ENCODE peak calls at places on chromosome 13, in ten cellular contexts. T is breast epithelium, A is psoas muscle, F is pancreas, B is stomach, X is ascending aorta, S is cardiac muscle cell, R is body of pancreas, Z is spleen, V is heart right ventricle. U is an unnamed sample.

GRCh38 chr13:89891416-89891815 is 1456.1 kb upstream of the MIR17HG start:
- DNase-seq in R (no peak), X (no peak), S (no peak), T (no peak), Z (no peak), F (no peak), B (no peak), A (no peak), V (no peak), U (no peak)

GRCh38 chr13:29594310-29594709 is 1.2 kb downstream of the SLC7A1 start:
- DNase-seq in V (no peak), A (no peak), X (peak), S (peak), R (peak), Z (no peak), T (no peak), F (no peak), B (peak), U (peak)

GRCh38 chr13:75326173-75327131 is 155.5 kb downstream of the TBC1D4 start:
- DNase-seq in X (no peak), S (peak), F (no peak), T (no peak), B (no peak), A (no peak), Z (peak), V (no peak), R (no peak), U (peak)

GRCh38 chr13:99351772-99352171 is 44.6 kb upstream of the GPR183 start:
- DNase-seq in V (no peak), X (no peak), B (no peak), R (no peak), T (no peak), Z (no peak), S (no peak), A (no peak), F (no peak), U (no peak)

GRCh38 chr13:99432637-99433542 is 68.4 kb upstream of the TM9SF2 start:
- DNase-seq in S (peak), R (peak), F (no peak), T (no peak), V (peak), B (peak), Z (peak), A (peak), X (peak), U (peak)

GRCh38 chr13:19605161-19605955 is 28.1 kb upstream of the MPHOSPH8 start:
- DNase-seq in F (no peak), S (no peak), X (no peak), R (no peak), V (no peak), A (no peak), B (no peak), T (no peak), Z (no peak), U (peak)

GRCh38 chr13:46126552-46127171 is 21.8 kb upstream of the CPB2 start:
- DNase-seq in S (peak), R (peak), V (peak), F (peak), B (peak), X (no peak), Z (peak), A (peak), T (peak), U (peak)

GRCh38 chr13:59391696-59392095 is 772.0 kb downstream of the DIAPH3 start:
- DNase-seq in F (no peak), R (peak), X (no peak), A (no peak), V (peak), S (peak), B (peak), Z (no peak), T (no peak), U (peak)

GRCh38 chr13:44449999-44450821 is 76.6 kb downstream of the SERP2 start:
- DNase-seq in R (peak), S (no peak), F (no peak), T (no peak), V (no peak), B (no peak), A (no peak), Z (no peak), X (no peak), U (peak)

GRCh38 chr13:107466326-107466725 is 749.0 kb downstream of the LIG4 start:
- DNase-seq in F (no peak), T (no peak), X (no peak), B (no peak), A (no peak), R (no peak), V (no peak), Z (no peak), S (peak), U (no peak)

GRCh38 chr13:101941095-101941777 is 460.6 kb downstream of the FGF14 start:
- DNase-seq in X (no peak), A (no peak), R (no peak), Z (no peak), T (no peak), S (no peak), F (no peak), B (no peak), V (no peak), U (no peak)

GRCh38 chr13:41061914-41062837 is 867 bp downstream of the WBP4 start:
- DNase-seq in A (no peak), S (peak), V (no peak), X (no peak), Z (no peak), R (no peak), F (no peak), B (no peak), T (no peak), U (no peak)

GRCh38 chr13:93875527-93875926 is 604.0 kb downstream of the DCT start:
- DNase-seq in V (no peak), F (no peak), X (no peak), A (no peak), Z (no peak), T (no peak), R (no peak), B (no peak), S (peak), U (peak)

GRCh38 chr13:48296528-48296927 is 7.0 kb upstream of the RB1 start:
- DNase-seq in S (no peak), X (no peak), T (no peak), B (no peak), Z (no peak), V (no peak), A (no peak), F (no peak), R (no peak), U (no peak)

GRCh38 chr13:39273953-39274352 is 235.7 kb downstream of the NHLRC3 start:
- DNase-seq in B (peak), T (no peak), S (peak), V (no peak), F (no peak), Z (no peak), A (no peak), X (no peak), R (no peak), U (no peak)

GRCh38 chr13:37526710-37527446 is 71.7 kb downstream of the POSTN start:
- DNase-seq in Z (no peak), R (no peak), B (no peak), A (no peak), T (no peak), S (peak), F (no peak), V (peak), X (no peak), U (no peak)

GRCh38 chr13:25085125-25085742 is 10.7 kb upstream of the PABPC3 start:
- DNase-seq in A (no peak), B (peak), R (no peak), V (no peak), S (peak), Z (no peak), X (no peak), F (no peak), T (no peak), U (peak)

GRCh38 chr13:108963846-108964600 is 334.6 kb downstream of the MYO16 start:
- DNase-seq in B (no peak), R (no peak), F (no peak), T (no peak), S (peak), Z (no peak), A (no peak), X (no peak), V (no peak), U (peak)

GRCh38 chr13:31201341-31202024 is 1.7 kb downstream of the B3GLCT start:
- DNase-seq in B (no peak), V (peak), F (no peak), A (no peak), T (no peak), R (peak), Z (no peak), X (no peak), S (peak), U (peak)

GRCh38 chr13:101569807-101570206 is 117.3 kb downstream of the ITGBL1 start:
- DNase-seq in V (no peak), S (no peak), A (no peak), X (no peak), F (no peak), B (no peak), R (no peak), Z (no peak), T (no peak), U (no peak)

GRCh38 chr13:112343591-112343990 is 32.6 kb upstream of the SPACA7 start:
- DNase-seq in B (no peak), R (no peak), F (no peak), X (no peak), T (no peak), A (no peak), V (no peak), S (no peak), Z (peak), U (no peak)

GRCh38 chr13:94119360-94119936 is 360.0 kb downstream of the DCT start:
- DNase-seq in T (no peak), S (no peak), V (no peak), A (no peak), X (no peak), F (no peak), B (peak), R (peak), Z (peak), U (no peak)

GRCh38 chr13:80204642-80205041 is 136.3 kb downstream of the SPRY2 start:
- DNase-seq in R (no peak), S (no peak), X (no peak), V (no peak), T (no peak), A (no peak), F (no peak), B (no peak), Z (no peak), U (no peak)

GRCh38 chr13:79995334-79995733 is 345.6 kb downstream of the SPRY2 start:
- DNase-seq in B (no peak), X (no peak), F (no peak), R (no peak), S (peak), T (no peak), V (no peak), A (no peak), Z (no peak), U (peak)

GRCh38 chr13:114309806-114310410 is 4.4 kb upstream of the CHAMP1 start:
- DNase-seq in B (no peak), X (no peak), S (no peak), A (peak), T (no peak), Z (peak), R (no peak), V (no peak), F (no peak), U (no peak)

GRCh38 chr13:114311908-114312307 is 2.4 kb upstream of the CHAMP1 start:
- DNase-seq in Z (no peak), B (no peak), A (no peak), F (no peak), R (no peak), S (no peak), X (no peak), T (no peak), V (no peak), U (no peak)

GRCh38 chr13:114310961-114311360 is 3.3 kb upstream of the CHAMP1 start:
- DNase-seq in X (no peak), R (no peak), Z (no peak), F (no peak), T (no peak), V (no peak), B (no peak), S (no peak), A (peak), U (no peak)

GRCh38 chr13:114311387-114311786 is 2.9 kb upstream of the CHAMP1 start:
- DNase-seq in T (no peak), A (no peak), V (no peak), S (no peak), X (no peak), R (no peak), Z (no peak), B (no peak), F (no peak), U (no peak)

GRCh38 chr13:114309086-114309485 is 5.2 kb upstream of the CHAMP1 start:
- DNase-seq in X (no peak), A (no peak), Z (no peak), T (no peak), F (no peak), S (no peak), B (no peak), V (no peak), R (no peak), U (no peak)
- TF ChIP-seq CTCF in X (no peak), A (no peak), Z (no peak), T (no peak), F (no peak), S (no peak), B (no peak), V (no peak), R (no peak), U (no peak)

GRCh38 chr13:78497702-78498319 is 105.5 kb downstream of the POU4F1 start:
- DNase-seq in T (no peak), R (no peak), V (no peak), X (no peak), Z (no peak), F (no peak), B (no peak), A (no peak), S (no peak), U (no peak)
- H3K27ac ChIP-seq in T (no peak), R (no peak), V (no peak), X (no peak), Z (no peak), F (no peak), B (no peak), A (no peak), S (no peak), U (no peak)

GRCh38 chr13:105278797-105279425 is 1256.6 kb downstream of the EFNB2 start:
- DNase-seq in S (no peak), T (no peak), B (no peak), V (no peak), A (no peak), R (no peak), F (no peak), X (no peak), Z (no peak), U (no peak)

GRCh38 chr13:105273665-105274222 is 1261.7 kb downstream of the EFNB2 start:
- DNase-seq in B (no peak), F (no peak), S (no peak), A (no peak), R (no peak), Z (no peak), X (no peak), V (no peak), T (no peak), U (no peak)

GRCh38 chr13:105272660-105273631 is 1262.5 kb downstream of the EFNB2 start:
- DNase-seq in X (no peak), B (no peak), T (no peak), R (no peak), F (no peak), V (no peak), A (no peak), Z (peak), S (no peak), U (no peak)

DNA sequence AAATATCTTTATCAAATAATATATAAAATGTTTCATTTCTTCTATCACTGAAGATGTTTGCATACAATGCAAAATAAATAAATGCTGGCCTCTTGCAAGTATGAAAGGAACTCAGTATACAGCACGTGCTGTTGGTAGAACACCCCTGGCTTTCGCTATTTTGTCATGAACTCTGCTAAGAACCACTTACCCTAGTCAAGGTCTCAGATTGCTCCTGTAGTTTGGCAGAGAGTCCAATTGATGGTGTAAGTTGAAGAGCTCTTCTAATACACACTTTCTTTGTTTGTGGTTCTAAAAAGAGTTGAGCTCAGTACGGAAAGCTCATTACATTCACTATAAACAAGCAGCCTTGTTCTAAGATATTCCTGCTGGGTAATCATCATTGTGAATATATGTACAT is 1258.9 kb downstream of the EFNB2 start:
- DNase-seq in B (no peak), V (no peak), X (no peak), F (no peak), S (no peak), Z (no peak), R (no peak), T (no peak), A (no peak), U (no peak)
- TF ChIP-seq CTCF in B (no peak), V (no peak), X (no peak), F (no peak), S (no peak), Z (no peak), R (no peak), T (no peak), A (no peak), U (no peak)

DNA sequence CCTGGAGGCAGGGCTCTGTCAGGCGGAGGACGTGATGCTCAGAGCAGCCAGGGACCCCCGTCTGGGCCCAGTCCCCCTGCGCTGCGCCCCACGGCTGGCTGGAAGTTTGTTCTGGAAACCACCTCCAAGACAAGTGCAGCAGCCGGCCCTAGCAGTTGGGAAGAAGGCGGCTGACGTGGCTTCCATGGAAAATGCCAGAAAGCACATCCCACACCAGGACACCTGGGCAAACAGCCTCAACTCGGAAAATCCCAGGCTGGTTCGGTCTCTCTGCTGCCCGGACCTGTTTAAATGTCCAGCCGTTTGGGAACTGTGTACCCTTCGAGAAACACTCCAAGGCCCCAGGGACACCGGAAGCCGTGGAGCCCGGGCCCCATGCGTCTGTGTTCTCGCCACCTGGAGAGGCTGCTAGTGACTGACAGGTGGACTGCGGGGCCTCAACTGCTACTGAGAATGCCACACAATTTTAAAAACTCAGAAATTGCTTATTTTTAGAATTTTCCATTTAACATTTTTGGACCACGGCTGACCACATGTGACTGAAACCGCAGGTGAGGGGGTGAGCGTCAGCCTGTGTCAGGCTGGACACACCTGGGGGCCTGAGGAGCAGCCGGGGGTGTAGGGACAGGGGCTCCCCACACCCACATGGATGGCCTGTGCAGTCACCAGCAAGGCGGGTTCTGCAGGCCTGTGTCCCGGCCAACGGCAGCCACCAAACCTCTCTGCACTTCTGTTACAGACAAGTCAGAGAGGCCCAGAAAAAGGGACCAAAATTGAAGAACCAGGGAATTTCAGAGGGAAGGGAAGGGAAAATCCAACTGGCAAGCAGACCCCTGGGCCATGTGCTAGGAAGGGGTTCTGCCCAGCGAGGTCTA is 31.7 kb downstream of the RASA3 start:
- DNase-seq in F (peak), X (peak), Z (peak), A (peak), S (no peak), B (no peak), R (peak), T (peak), V (no peak), U (no peak)
- H3K27ac ChIP-seq in F (peak), X (peak), Z (peak), A (peak), S (peak), B (peak), R (peak), T (peak), V (peak), U (no peak)

GRCh38 chr13:22648325-22648758 is 532.4 kb upstream of the SGCG start:
- DNase-seq in B (peak), X (no peak), Z (no peak), F (no peak), A (no peak), S (no peak), T (no peak), V (no peak), R (no peak), U (no peak)
- TF ChIP-seq CTCF in B (no peak), X (no peak), Z (no peak), F (no peak), A (no peak), S (no peak), T (no peak), V (no peak), R (no peak), U (no peak)

GRCh38 chr13:86758116-86758515 is 913.1 kb upstream of the SLITRK5 start:
- DNase-seq in Z (peak), B (no peak), S (no peak), V (no peak), A (no peak), X (no peak), F (no peak), R (no peak), T (no peak), U (peak)
- H3K27ac ChIP-seq in Z (no peak), B (no peak), S (no peak), V (no peak), A (no peak), X (no peak), F (no peak), R (no peak), T (peak), U (no peak)

GRCh38 chr13:113904411-113904810 is 40.5 kb upstream of the GAS6 start:
- DNase-seq in V (peak), T (peak), X (peak), B (peak), A (peak), F (no peak), S (peak), R (peak), Z (peak), U (no peak)
- TF ChIP-seq CTCF in V (peak), T (no peak), X (peak), B (no peak), A (peak), F (no peak), S (peak), R (peak), Z (peak), U (peak)

DNA sequence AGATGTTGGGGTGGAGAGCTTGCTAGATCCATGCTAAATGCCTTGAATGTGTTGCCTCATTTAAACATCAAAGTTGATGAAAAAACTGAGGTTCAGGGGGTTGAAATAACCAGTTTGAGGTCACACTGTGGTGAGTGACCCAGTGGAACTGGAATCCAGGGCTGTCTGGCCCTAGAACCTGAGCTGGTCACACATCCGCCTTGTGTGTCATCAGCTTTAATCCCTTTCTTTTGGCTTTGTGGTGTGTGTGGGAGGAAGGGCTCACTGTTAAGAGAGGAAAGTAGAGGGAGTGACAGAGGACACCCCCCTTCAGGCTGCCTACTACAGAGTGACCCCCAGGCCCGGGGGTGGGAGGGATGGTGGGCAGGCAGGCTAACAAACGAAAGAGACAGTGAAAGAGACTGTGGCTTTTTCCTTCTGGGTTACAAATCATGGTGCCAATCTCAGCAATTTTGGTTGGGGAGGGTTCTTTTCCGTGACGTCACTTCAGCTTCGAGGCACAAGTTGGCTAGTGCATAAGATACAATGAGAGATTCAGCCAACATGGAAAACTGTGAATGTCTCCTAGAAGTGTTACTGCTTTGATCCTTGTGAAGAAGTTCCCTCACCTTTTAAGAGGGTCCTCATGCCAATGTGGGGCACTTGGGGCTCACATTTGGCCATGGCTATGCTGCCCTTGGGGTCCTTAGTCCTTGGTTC is 164.9 kb downstream of the DLEU7 start:
- DNase-seq in X (no peak), V (no peak), A (no peak), T (no peak), F (no peak), S (peak), R (no peak), B (no peak), Z (no peak), U (peak)
- H3K27ac ChIP-seq in X (no peak), V (no peak), A (no peak), T (peak), F (no peak), S (no peak), R (no peak), B (no peak), Z (no peak), U (peak)